ENCODE peak calls at places on chromosomes 3 and 15, in ten cellular contexts. R is HT-29, H is EL, P is Calu3, J is AG09319, S is HS-5, Y is mesothelial cell of epicardium, L is pulmonary artery endothelial cell, U is brain microvascular endothelial cell, G is HCEC 1CT. F is an unnamed sample.

GRCh38 chr15:101215681-101216080 is 36.2 kb downstream of the CHSY1 start:
- DNase-seq in L (no peak), H (no peak), S (no peak), G (no peak), Y (no peak), J (no peak), P (no peak), U (no peak), R (no peak), F (no peak)

GRCh38 chr3:152402698-152403456 is 134.1 kb downstream of the MBNL1 start:
- DNase-seq in Y (no peak), S (no peak), G (peak), R (no peak), H (no peak), P (no peak), U (no peak), L (no peak), J (no peak), F (no peak)

GRCh38 chr3:156368189-156368588 is 186.7 kb downstream of the SSR3 start:
- DNase-seq in U (no peak), R (no peak), P (no peak), L (no peak), G (no peak), H (no peak), J (no peak), Y (no peak), S (no peak), F (no peak)

GRCh38 chr3:45343947-45344346 is 44.4 kb upstream of the LARS2 start:
- DNase-seq in P (no peak), J (no peak), G (no peak), R (peak), H (peak), S (no peak), U (no peak), L (no peak), Y (no peak), F (no peak)

GRCh38 chr15:25734680-25735355 is 128.3 kb downstream of the ATP10A start:
- DNase-seq in S (no peak), Y (peak), H (no peak), G (no peak), J (no peak), U (peak), P (no peak), R (no peak), L (no peak), F (no peak)

GRCh38 chr3:112117415-112117814 is 15.6 kb downstream of the GCSAM start:
- DNase-seq in Y (no peak), H (no peak), P (no peak), G (no peak), J (no peak), U (no peak), S (no peak), R (no peak), L (no peak), F (no peak)

GRCh38 chr3:77887611-77888010 is 847.7 kb downstream of the ROBO2 start:
- DNase-seq in J (no peak), L (no peak), H (peak), P (no peak), S (no peak), R (no peak), Y (no peak), G (no peak), U (peak), F (no peak)

GRCh38 chr3:50390523-50391177 is 31.3 kb upstream of the TMEM115 start:
- DNase-seq in J (no peak), P (no peak), G (no peak), Y (no peak), U (no peak), H (no peak), S (no peak), L (no peak), R (no peak), F (peak)

GRCh38 chr15:74156678-74157411 is 16.7 kb upstream of the ISLR start:
- DNase-seq in J (no peak), S (no peak), G (no peak), Y (no peak), P (no peak), R (no peak), L (no peak), H (no peak), U (no peak), F (no peak)

GRCh38 chr3:82044918-82045715 is 283.7 kb upstream of the GBE1 start:
- DNase-seq in L (no peak), J (no peak), P (no peak), U (no peak), S (no peak), H (no peak), R (no peak), Y (no peak), G (no peak), F (no peak)

GRCh38 chr3:179666436-179667035 is 13.7 kb downstream of the USP13 start:
- DNase-seq in Y (no peak), U (no peak), R (no peak), H (no peak), L (no peak), G (no peak), S (no peak), J (no peak), P (no peak), F (no peak)

GRCh38 chr3:52380023-52380422 is 63.9 kb downstream of the DNAH1 start:
- DNase-seq in R (no peak), J (no peak), H (no peak), L (no peak), Y (no peak), P (no peak), U (no peak), S (no peak), G (no peak), F (no peak)

GRCh38 chr15:44034334-44034733 is 160.7 kb downstream of the FRMD5 start:
- DNase-seq in U (no peak), L (no peak), G (no peak), J (no peak), S (no peak), Y (no peak), P (no peak), R (no peak), H (no peak), F (no peak)

GRCh38 chr3:50572801-50573371 is 3.6 kb downstream of the HEMK1 start:
- DNase-seq in Y (no peak), P (no peak), H (no peak), J (no peak), U (no peak), L (no peak), S (no peak), G (no peak), R (no peak), F (no peak)

GRCh38 chr3:93992211-93992610 is 12.3 kb downstream of the ARL13B start:
- DNase-seq in R (no peak), G (peak), L (no peak), Y (no peak), J (no peak), S (no peak), U (no peak), P (no peak), H (no peak), F (no peak)

GRCh38 chr3:172213168-172213567 is 173.8 kb downstream of the FNDC3B start:
- DNase-seq in G (peak), Y (no peak), U (peak), R (no peak), J (no peak), H (peak), S (no peak), P (no peak), L (no peak), F (no peak)

GRCh38 chr3:52606373-52607085 is 70.1 kb downstream of the UQCC5 start:
- DNase-seq in S (peak), H (peak), J (no peak), R (peak), U (peak), Y (no peak), G (peak), P (peak), L (no peak), F (peak)

GRCh38 chr3:120854908-120855526 is 53.0 kb upstream of the STXBP5L start:
- DNase-seq in G (no peak), S (no peak), L (no peak), H (no peak), J (no peak), Y (no peak), U (no peak), P (no peak), R (no peak), F (no peak)

GRCh38 chr15:62994975-62995730 is 47.4 kb upstream of the TPM1 start:
- DNase-seq in H (peak), Y (no peak), P (no peak), L (no peak), R (no peak), U (peak), S (no peak), G (peak), J (no peak), F (no peak)

GRCh38 chr3:113531826-113532697 is at the start of gene SIDT1:
- DNase-seq in Y (no peak), U (no peak), S (no peak), R (peak), L (no peak), P (peak), H (peak), J (no peak), G (no peak), F (no peak)

GRCh38 chr15:59274126-59274970 is 67.7 kb downstream of the LDHAL6B start:
- DNase-seq in L (peak), J (no peak), R (peak), U (peak), P (peak), H (peak), G (peak), S (no peak), Y (no peak), F (no peak)

GRCh38 chr3:14389133-14390115 is 13.0 kb upstream of the SLC6A6 start:
- DNase-seq in G (no peak), U (no peak), R (no peak), H (no peak), Y (no peak), J (no peak), S (no peak), L (no peak), P (no peak), F (no peak)

GRCh38 chr15:63495780-63496179 is 8.6 kb upstream of the USP3 start:
- DNase-seq in J (no peak), S (no peak), U (no peak), H (no peak), R (no peak), Y (no peak), G (no peak), L (no peak), P (no peak), F (no peak)

GRCh38 chr15:93180656-93181055 is 91.6 kb upstream of the RGMA start:
- DNase-seq in Y (no peak), U (no peak), H (no peak), P (peak), G (no peak), L (no peak), J (no peak), S (no peak), R (no peak), F (no peak)

GRCh38 chr3:178195824-178196223 is 340.4 kb upstream of the KCNMB2 start:
- DNase-seq in L (no peak), H (peak), R (no peak), S (no peak), U (peak), P (no peak), Y (no peak), J (peak), G (peak), F (no peak)

GRCh38 chr15:56176996-56177395 is 66.7 kb downstream of the RFX7 start:
- DNase-seq in S (no peak), G (no peak), R (no peak), L (no peak), U (no peak), Y (no peak), P (no peak), H (no peak), J (no peak), F (no peak)

GRCh38 chr3:66416556-66417304 is 84.1 kb downstream of the LRIG1 start:
- DNase-seq in R (no peak), H (no peak), J (no peak), L (no peak), P (no peak), Y (no peak), G (no peak), S (no peak), U (no peak), F (no peak)

GRCh38 chr15:78737187-78737820 is 74.0 kb downstream of the ADAMTS7 start:
- DNase-seq in Y (peak), J (no peak), H (no peak), U (no peak), R (no peak), S (no peak), P (no peak), L (no peak), G (no peak), F (no peak)

GRCh38 chr15:35769656-35770055 is 223.7 kb upstream of the DPH6 start:
- DNase-seq in L (no peak), S (no peak), G (no peak), U (no peak), P (no peak), H (no peak), J (no peak), R (no peak), Y (no peak), F (no peak)

GRCh38 chr3:124158174-124158812 is 166.4 kb upstream of the ROPN1 start:
- DNase-seq in L (no peak), G (no peak), P (no peak), S (no peak), Y (no peak), H (no peak), U (no peak), R (no peak), J (no peak), F (no peak)

GRCh38 chr3:152267319-152267689 is 1.4 kb upstream of the MBNL1 start:
- DNase-seq in P (no peak), S (no peak), H (no peak), L (no peak), J (no peak), Y (no peak), U (no peak), R (peak), G (no peak), F (no peak)

GRCh38 chr15:67176195-67176971 is 78.1 kb downstream of the AAGAB start:
- DNase-seq in Y (no peak), S (no peak), P (no peak), G (no peak), U (no peak), J (no peak), R (peak), H (no peak), L (no peak), F (no peak)

GRCh38 chr3:27034255-27034654 is 334.9 kb downstream of the NEK10 start:
- DNase-seq in S (no peak), G (no peak), P (no peak), J (no peak), L (no peak), Y (no peak), R (no peak), U (no peak), H (no peak), F (no peak)

GRCh38 chr3:32493437-32494414 is 8.9 kb downstream of the CMTM6 start:
- DNase-seq in G (no peak), P (no peak), H (peak), Y (no peak), L (no peak), U (peak), R (no peak), S (no peak), J (no peak), F (no peak)

GRCh38 chr3:119700269-119700919 is 2.4 kb upstream of the CFAP91 start:
- DNase-seq in Y (no peak), H (peak), R (peak), G (no peak), S (peak), P (peak), U (peak), J (no peak), L (peak), F (peak)